ENCODE peak calls at places on chromosomes 12 and 14, in eight cellular contexts. N is K562, V is endothelial cell of umbilical vein, F is prostate gland, M is A549, K is IMR-90, Q is upper lobe of left lung, X is Peyer's patch. Y is an unnamed sample. For H3K4me1, the result is how much of the 10 kb centered on the place peaks cover.

GRCh38 chr12:132474237-132474741 is 15.7 kb upstream of the FBRSL1 start:
- DNase-seq in N (no peak), V (no peak), F (no peak), M (no peak), K (no peak), Q (no peak), X (no peak), Y (no peak)

GRCh38 chr14:65103150-65103760 is 938 bp upstream of the MAX start:
- DNase-seq in N (peak), V (no peak), F (no peak), M (peak), K (peak), Q (no peak), X (no peak), Y (no peak)

GRCh38 chr14:69910871-69911270 is 31.7 kb downstream of the SMOC1 start:
- DNase-seq in N (no peak), V (no peak), F (no peak), M (no peak), K (no peak), Q (no peak), X (no peak), Y (no peak)

GRCh38 chr12:132320767-132321211 is 8.6 kb downstream of the GALNT9 start:
- DNase-seq in N (no peak), V (no peak), F (no peak), M (no peak), K (no peak), Q (no peak), X (no peak), Y (no peak)

GRCh38 chr14:94337274-94337673 is 14.1 kb upstream of the SERPINA6 start:
- DNase-seq in N (no peak), V (no peak), F (no peak), M (no peak), K (peak), Q (no peak), X (no peak), Y (no peak)

GRCh38 chr14:43790681-43791080 is 716.4 kb downstream of the FSCB start:
- DNase-seq in N (no peak), V (no peak), F (no peak), M (no peak), K (no peak), Q (no peak), X (no peak), Y (no peak)

GRCh38 chr12:132318618-132319033 is 10.8 kb downstream of the GALNT9 start:
- DNase-seq in N (no peak), V (no peak), F (no peak), M (no peak), K (no peak), Q (no peak), X (no peak), Y (no peak)

GRCh38 chr12:84038241-84038640 is 874.4 kb downstream of the SLC6A15 start:
- DNase-seq in N (no peak), V (no peak), F (no peak), M (no peak), K (no peak), Q (no peak), X (no peak), Y (no peak)

GRCh38 chr14:56341766-56342418 is 223.7 kb downstream of the PELI2 start:
- DNase-seq in N (no peak), V (peak), F (no peak), M (no peak), K (peak), Q (no peak), X (no peak), Y (no peak)

GRCh38 chr12:123106640-123107359 is 44.1 kb downstream of the PITPNM2 start:
- DNase-seq in N (peak), V (peak), F (no peak), M (peak), K (no peak), Q (peak), X (peak), Y (no peak)

GRCh38 chr12:93060666-93061413 is 131.7 kb upstream of the EEA1 start:
- DNase-seq in N (peak), V (peak), F (no peak), M (no peak), K (peak), Q (no peak), X (no peak), Y (peak)

GRCh38 chr14:92459479-92460421 is 53.8 kb upstream of the RIN3 start:
- DNase-seq in N (no peak), V (peak), F (no peak), M (no peak), K (no peak), Q (no peak), X (no peak), Y (no peak)

GRCh38 chr14:92460916-92461579 is 52.5 kb upstream of the RIN3 start:
- DNase-seq in N (no peak), V (peak), F (no peak), M (no peak), K (peak), Q (peak), X (no peak), Y (no peak)

GRCh38 chr14:92458959-92459478 is 54.6 kb upstream of the RIN3 start:
- DNase-seq in N (no peak), V (no peak), F (no peak), M (no peak), K (no peak), Q (no peak), X (no peak), Y (no peak)

GRCh38 chr14:92461891-92462290 is 51.7 kb upstream of the RIN3 start:
- DNase-seq in N (no peak), V (no peak), F (no peak), M (no peak), K (no peak), Q (peak), X (no peak), Y (no peak)

DNA sequence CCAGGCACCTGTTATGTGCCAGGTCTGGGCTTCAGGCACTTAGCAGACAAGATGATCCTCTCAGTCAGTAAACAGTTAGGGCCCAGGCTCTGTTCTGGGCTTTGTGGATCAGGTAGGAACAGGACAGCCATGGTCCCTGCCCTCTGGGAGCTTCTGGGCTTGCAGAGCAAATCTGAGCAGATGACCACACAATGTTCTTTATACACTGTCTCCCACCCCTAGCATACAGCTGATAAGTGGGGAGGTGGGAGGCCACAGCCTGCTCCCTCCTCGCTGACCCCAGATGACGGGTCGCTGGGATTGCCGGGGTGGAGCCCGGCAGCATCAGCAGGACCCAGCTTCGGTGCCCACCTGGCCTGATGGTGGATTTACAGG is 53.1 kb upstream of the RIN3 start:
- DNase-seq in N (no peak), V (no peak), F (no peak), M (no peak), K (no peak), Q (no peak), X (no peak), Y (no peak)
- H3K27ac ChIP-seq in N (no peak), V (peak), F (no peak), M (peak), K (no peak), Q (peak), X (peak), Y (peak)

GRCh38 chr12:114186241-114187002 is 219.5 kb downstream of the TBX5 start:
- DNase-seq in N (no peak), V (no peak), F (no peak), M (no peak), K (no peak), Q (no peak), X (no peak), Y (no peak)
- H3K4me1 ChIP-seq in N (under half), V (under half), F (under half), M (under half), K (under half), Q (under half), X (under half), Y (under half)

GRCh38 chr14:75280831-75281690 is 2.4 kb downstream of the FOS start:
- DNase-seq in N (no peak), V (no peak), F (no peak), M (peak), K (peak), Q (no peak), X (no peak), Y (peak)
- TF ChIP-seq POLR2A in N (no peak), V (no peak), F (no peak), M (no peak), K (peak), Q (no peak), X (peak), Y (peak)

GRCh38 chr14:22837059-22837749 is 819 bp downstream of the MMP14 start:
- DNase-seq in N (no peak), V (peak), F (no peak), M (no peak), K (peak), Q (no peak), X (no peak), Y (peak)

GRCh38 chr14:22837750-22838538 is 1.6 kb downstream of the MMP14 start:
- DNase-seq in N (no peak), V (no peak), F (peak), M (no peak), K (peak), Q (no peak), X (no peak), Y (peak)

GRCh38 chr14:22836301-22837058 is at the start of gene MMP14:
- DNase-seq in N (no peak), V (peak), F (peak), M (no peak), K (peak), Q (peak), X (peak), Y (peak)

GRCh38 chr14:22839159-22839779 is 2.9 kb downstream of the MMP14 start:
- DNase-seq in N (no peak), V (no peak), F (peak), M (no peak), K (peak), Q (no peak), X (no peak), Y (no peak)

GRCh38 chr14:22838631-22839041 is 2.3 kb downstream of the MMP14 start:
- DNase-seq in N (no peak), V (no peak), F (no peak), M (no peak), K (peak), Q (no peak), X (no peak), Y (no peak)
- H3K27ac ChIP-seq in N (no peak), V (peak), F (peak), M (peak), K (peak), Q (peak), X (peak), Y (peak)

GRCh38 chr14:61476105-61476736 is 154.8 kb downstream of the PRKCH start:
- DNase-seq in N (no peak), V (no peak), F (no peak), M (no peak), K (no peak), Q (no peak), X (no peak), Y (no peak)
- H3K4me1 ChIP-seq in N (under half), V (half or more), F (under half), M (half or more), K (under half), Q (half or more), X (half or more), Y (under half)

DNA sequence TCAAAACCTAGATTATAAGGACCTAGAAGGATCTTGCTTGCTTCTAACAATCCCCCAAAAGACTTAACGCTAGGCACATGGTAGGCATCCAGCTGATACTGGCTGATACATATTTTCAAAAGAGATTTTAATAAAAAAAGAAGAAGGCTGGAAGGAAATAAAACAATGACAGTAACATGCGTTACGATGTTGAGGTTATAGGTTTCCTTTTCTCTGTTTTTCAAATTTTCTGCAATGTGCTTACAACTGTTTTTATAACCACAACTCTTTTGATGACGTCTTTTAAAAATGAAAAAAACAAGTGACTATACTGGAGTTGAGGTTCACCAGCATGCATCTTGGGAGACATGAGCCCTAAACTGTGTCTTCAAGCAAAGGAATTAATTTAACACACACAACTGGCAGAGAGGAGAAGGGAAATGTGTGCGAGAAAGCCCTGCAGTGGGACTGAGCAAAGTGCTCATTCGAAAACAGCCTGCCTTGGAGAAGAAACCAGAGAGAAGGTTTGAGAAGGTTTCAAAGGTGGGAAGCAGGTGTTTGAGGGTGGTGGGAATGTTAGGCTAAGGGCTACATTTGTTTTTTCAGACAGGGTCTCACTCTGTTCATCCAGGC is 80.4 kb downstream of the DUSP16 start:
- DNase-seq in N (no peak), V (no peak), F (no peak), M (no peak), K (no peak), Q (no peak), X (no peak), Y (no peak)
- TF ChIP-seq POLR2A in N (no peak), V (no peak), F (no peak), M (no peak), K (no peak), Q (no peak), X (peak), Y (no peak)

GRCh38 chr12:52250048-52250990 is 17.3 kb downstream of the KRT7 start:
- DNase-seq in N (no peak), V (no peak), F (no peak), M (peak), K (no peak), Q (peak), X (no peak), Y (no peak)

GRCh38 chr12:52249511-52250047 is 16.5 kb downstream of the KRT7 start:
- DNase-seq in N (no peak), V (no peak), F (no peak), M (no peak), K (no peak), Q (no peak), X (no peak), Y (no peak)

GRCh38 chr12:52248541-52249035 is 15.5 kb downstream of the KRT7 start:
- DNase-seq in N (no peak), V (no peak), F (no peak), M (no peak), K (no peak), Q (no peak), X (no peak), Y (no peak)

GRCh38 chr12:52247622-52248540 is 14.8 kb downstream of the KRT7 start:
- DNase-seq in N (no peak), V (no peak), F (no peak), M (peak), K (no peak), Q (no peak), X (no peak), Y (no peak)

GRCh38 chr12:52249041-52249461 is 16.0 kb downstream of the KRT7 start:
- DNase-seq in N (no peak), V (no peak), F (peak), M (peak), K (no peak), Q (peak), X (no peak), Y (no peak)
- H3K27ac ChIP-seq in N (no peak), V (no peak), F (peak), M (peak), K (no peak), Q (no peak), X (no peak), Y (no peak)

GRCh38 chr14:40911161-40911560 is 695.5 kb upstream of the LRFN5 start:
- DNase-seq in N (no peak), V (no peak), F (no peak), M (no peak), K (no peak), Q (no peak), X (no peak), Y (no peak)
- H3K4me1 ChIP-seq in N (under half), V (under half), F (under half), M (under half), K (under half), Q (under half), X (under half), Y (under half)

GRCh38 chr12:109093022-109093918 is at the start of gene ALKBH2:
- DNase-seq in N (peak), V (peak), F (peak), M (peak), K (peak), Q (peak), X (peak), Y (peak)
- TF ChIP-seq POLR2A in N (peak), V (peak), F (no peak), M (peak), K (peak), Q (no peak), X (peak), Y (peak)

DNA sequence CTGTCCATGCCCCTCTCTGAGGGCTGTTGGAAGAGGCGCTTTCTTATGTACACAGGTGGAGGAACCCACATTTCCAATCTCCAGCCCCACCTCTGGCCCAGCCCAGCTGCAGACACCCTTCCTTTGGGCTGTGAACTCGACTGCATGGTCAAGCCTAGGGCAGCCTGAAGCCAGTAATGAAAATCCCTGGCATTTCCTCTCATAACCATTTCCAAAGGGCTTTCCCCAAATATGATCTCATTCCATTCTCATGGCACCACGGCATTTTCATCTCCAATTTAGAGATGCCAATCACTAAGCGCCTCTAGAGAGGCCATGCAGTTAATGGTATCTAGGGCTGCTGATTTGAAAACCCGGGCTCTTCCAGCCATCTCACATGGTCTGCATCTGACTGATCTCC is 32.3 kb upstream of the EMP1 start:
- DNase-seq in N (no peak), V (peak), F (no peak), M (no peak), K (no peak), Q (no peak), X (no peak), Y (no peak)
- H3K27ac ChIP-seq in N (no peak), V (peak), F (no peak), M (no peak), K (no peak), Q (no peak), X (no peak), Y (no peak)